ENCODE peak calls at places on chromosomes 11 and 22, in eight cellular contexts. A is Peyer's patch, E is mammary epithelial cell, O is spleen, M is H1, S is AG10803, Q is PC-3, F is right atrium auricular region. N is an unnamed sample.
A peak's percentile ranks its signal among the peaks of the same experiment; 100 is the strongest.

GRCh38 chr22:37940698-37941376 is 12.6 kb downstream of the C22orf23 start:
- DNase-seq in A (no peak), E (no peak), O (no peak), M (no peak), S (no peak), Q (no peak), F (no peak), N (no peak)

GRCh38 chr11:113877673-113878060 is 2.3 kb upstream of the USP28 start:
- DNase-seq in A (no peak), E (no peak), O (no peak), M (no peak), S (no peak), Q (no peak), F (no peak), N (peak; percentile 11)

GRCh38 chr11:44658451-44658850 is 68.3 kb upstream of the TSPAN18 start:
- DNase-seq in A (no peak), E (no peak), O (no peak), M (no peak), S (peak; percentile 3), Q (peak; percentile 25), F (peak; percentile 57), N (peak; percentile 32)

GRCh38 chr11:65611028-65611757 is 2.8 kb downstream of the MAP3K11 start:
- DNase-seq in A (no peak), E (no peak), O (peak; percentile 92), M (no peak), S (no peak), Q (no peak), F (no peak), N (no peak)

GRCh38 chr11:75562836-75563484 is 907 bp downstream of the SERPINH1 start:
- DNase-seq in A (no peak), E (peak; percentile 53), O (no peak), M (peak; percentile 79), S (peak; percentile 67), Q (peak; percentile 49), F (no peak), N (no peak)

GRCh38 chr11:128210148-128210940 is 377.0 kb downstream of the ETS1 start:
- DNase-seq in A (peak; percentile 71), E (peak; percentile 100), O (no peak), M (no peak), S (peak; percentile 98), Q (peak; percentile 100), F (no peak), N (no peak)

GRCh38 chr22:50281957-50282356 is 11.8 kb upstream of the MAPK11 start:
- DNase-seq in A (no peak), E (peak; percentile 27), O (no peak), M (no peak), S (no peak), Q (peak; percentile 56), F (no peak), N (no peak)

GRCh38 chr11:27934830-27935145 is 173.2 kb downstream of the KIF18A start:
- DNase-seq in A (no peak), E (peak; percentile 83), O (no peak), M (no peak), S (peak; percentile 97), Q (peak; percentile 95), F (no peak), N (no peak)

GRCh38 chr22:36442506-36443197 is 38.8 kb downstream of the TXN2 start:
- DNase-seq in A (peak; percentile 75), E (no peak), O (no peak), M (no peak), S (no peak), Q (no peak), F (no peak), N (no peak)

GRCh38 chr11:128628686-128629085 is 41.3 kb upstream of the ETS1 start:
- DNase-seq in A (peak; percentile 84), E (no peak), O (no peak), M (no peak), S (no peak), Q (no peak), F (peak; percentile 44), N (peak; percentile 68)

GRCh38 chr11:12087075-12087775 is 23.2 kb upstream of the MICAL2 start:
- DNase-seq in A (peak; percentile 55), E (peak; percentile 87), O (peak; percentile 79), M (no peak), S (peak; percentile 93), Q (peak; percentile 74), F (no peak), N (peak; percentile 57)

GRCh38 chr11:7485136-7485853 is at the start of gene OLFML1:
- DNase-seq in A (no peak), E (no peak), O (no peak), M (no peak), S (peak; percentile 31), Q (no peak), F (no peak), N (no peak)

GRCh38 chr22:37144180-37144554 is 5.5 kb downstream of the IL2RB start:
- DNase-seq in A (no peak), E (no peak), O (no peak), M (no peak), S (no peak), Q (no peak), F (no peak), N (no peak)

GRCh38 chr22:12601870-12602779 is 2925.9 kb upstream of the OR11H1 start:
- DNase-seq in A (peak; percentile 58), E (no peak), O (peak; percentile 78), M (no peak), S (no peak), Q (no peak), F (no peak), N (no peak)

GRCh38 chr22:44357962-44358553 is 45.3 kb upstream of the SHISAL1 start:
- DNase-seq in A (no peak), E (no peak), O (peak; percentile 19), M (no peak), S (peak; percentile 66), Q (no peak), F (peak; percentile 77), N (no peak)

GRCh38 chr11:31326470-31327148 is 42.9 kb downstream of the DCDC1 start:
- DNase-seq in A (no peak), E (no peak), O (no peak), M (no peak), S (no peak), Q (no peak), F (no peak), N (peak; percentile 5)

GRCh38 chr11:107860688-107861087 is 2.1 kb upstream of the SLC35F2 start:
- DNase-seq in A (no peak), E (no peak), O (no peak), M (no peak), S (no peak), Q (no peak), F (no peak), N (no peak)

GRCh38 chr11:18668131-18668530 is 30.4 kb upstream of the TMEM86A start:
- DNase-seq in A (no peak), E (no peak), O (no peak), M (no peak), S (no peak), Q (peak; percentile 28), F (no peak), N (no peak)

GRCh38 chr11:111727431-111727830 is 38.8 kb downstream of the PPP2R1B start:
- DNase-seq in A (no peak), E (no peak), O (no peak), M (no peak), S (no peak), Q (no peak), F (no peak), N (no peak)

GRCh38 chr11:43774786-43775185 is 94.2 kb downstream of the HSD17B12 start:
- DNase-seq in A (no peak), E (no peak), O (no peak), M (no peak), S (no peak), Q (no peak), F (no peak), N (no peak)

GRCh38 chr11:2728663-2729332 is 29.0 kb upstream of the KCNQ1OT1 start:
- DNase-seq in A (peak; percentile 54), E (no peak), O (no peak), M (no peak), S (no peak), Q (no peak), F (no peak), N (no peak)

DNA sequence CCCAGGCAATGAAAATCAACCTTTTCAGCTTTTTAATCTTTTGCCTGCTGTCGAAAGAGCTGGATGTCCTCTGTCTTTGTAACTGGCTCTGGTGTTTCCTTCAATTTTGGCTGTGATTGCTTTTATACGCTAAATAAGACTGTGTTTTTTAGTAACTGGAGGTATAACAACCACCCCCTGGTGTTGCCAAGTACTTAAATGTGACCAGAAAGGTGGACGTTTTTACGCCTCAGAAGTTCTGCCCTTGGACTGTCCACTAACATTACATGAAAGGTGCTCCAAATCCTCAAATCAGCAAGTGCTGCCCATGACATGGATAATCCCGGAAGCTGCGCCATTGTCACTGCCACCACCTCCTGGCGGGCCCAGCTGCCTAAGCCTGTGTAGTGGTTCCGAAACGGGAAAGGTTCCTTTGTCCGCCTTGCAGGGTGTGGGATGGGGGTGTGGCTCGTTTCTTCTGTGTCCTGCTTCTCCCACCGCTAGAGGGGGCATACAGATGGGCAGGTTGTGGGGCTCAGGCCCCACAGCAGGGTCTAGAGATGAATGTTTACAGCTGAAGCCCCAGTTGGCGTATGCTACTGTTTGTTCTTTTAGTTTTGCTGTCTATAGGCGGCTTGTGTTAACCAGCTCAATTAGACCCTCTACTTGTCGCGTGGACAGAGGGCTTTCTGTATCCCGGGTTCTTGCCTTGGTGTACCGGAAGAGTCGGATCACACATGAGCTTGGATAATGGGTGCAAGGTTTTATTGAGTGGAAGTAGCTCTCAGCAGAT is 82.2 kb upstream of the SEPTIN5 start:
- DNase-seq in A (peak; percentile 48), E (no peak), O (no peak), M (peak; percentile 78), S (peak; percentile 32), Q (peak; percentile 31), F (no peak), N (peak; percentile 33)
- TF ChIP-seq CTCF in A (no peak), E (peak; percentile 60), O (peak; percentile 40), M (peak; percentile 77), S (peak; percentile 57), Q (peak; percentile 55), F (no peak), N (peak; percentile 39)

DNA sequence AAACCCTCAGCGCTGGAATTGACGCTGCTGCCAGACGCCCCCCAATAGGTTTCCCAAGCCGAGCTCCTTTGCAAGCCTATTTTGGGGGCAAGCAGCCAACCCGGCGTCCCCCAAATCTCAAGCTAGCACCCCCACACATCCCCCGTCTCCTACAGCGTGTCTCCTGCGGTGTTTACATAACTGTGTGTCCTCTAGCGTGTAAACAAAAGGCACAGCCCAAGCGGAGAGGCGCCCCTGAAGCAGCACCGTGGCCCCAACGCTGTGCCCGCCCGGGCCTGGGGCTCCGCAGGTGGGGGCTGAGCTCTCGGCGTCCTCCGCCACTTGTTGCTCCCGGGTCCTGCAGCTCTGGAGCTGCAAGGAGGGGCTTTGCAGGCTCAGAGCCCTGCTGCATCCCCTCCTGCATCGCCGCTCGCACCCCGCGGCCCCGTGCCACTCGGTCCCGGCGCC is 1.6 kb downstream of the CADM1 start:
- DNase-seq in A (no peak), E (no peak), O (no peak), M (peak; percentile 77), S (no peak), Q (no peak), F (no peak), N (no peak)
- H3K4me3 ChIP-seq in A (peak overlapping the region; percentile 57), E (peak overlapping the region; percentile 83), O (peak overlapping the region; percentile 70), M (peak overlapping the region; percentile 67), S (peak overlapping the region; percentile 47), Q (peak overlapping the region; percentile 64), F (peak overlapping the region; percentile 74), N (peak overlapping the region; percentile 20)

GRCh38 chr22:39808087-39808486 is 85.5 kb downstream of the ENTHD1 start:
- DNase-seq in A (peak; percentile 63), E (no peak), O (no peak), M (peak; percentile 73), S (no peak), Q (peak; percentile 41), F (no peak), N (peak; percentile 36)
- TF ChIP-seq CTCF in A (peak; percentile 46), E (peak; percentile 51), O (peak; percentile 41), M (peak; percentile 76), S (peak; percentile 28), Q (peak; percentile 62), F (no peak), N (peak; percentile 22)

GRCh38 chr11:78575478-78575877 is 814 bp upstream of the NARS2 start:
- DNase-seq in A (no peak), E (no peak), O (no peak), M (no peak), S (no peak), Q (no peak), F (no peak), N (no peak)
- H3K4me3 ChIP-seq in A (peak overlapping the region; percentile 73), E (peak overlapping the region; percentile 96), O (peak overlapping the region; percentile 88), M (peak overlapping the region; percentile 92), S (peak overlapping the region; percentile 89), Q (peak overlapping the region; percentile 92), F (peak overlapping the region; percentile 89), N (peak overlapping the region; percentile 93)

N was measured in GM12865.